ENCODE peak calls at places on chromosome 4, in ten cellular contexts. One of them, this sample, is unnamed.

GRCh38 chr4:37825943-37826281 is 574 bp upstream of the PGM2 start:
- DNase-seq in trophoblast cell: no peak
- DNase-seq in neuronal stem cell: peak; percentile 40
- DNase-seq in HL-60: peak; percentile 71
- DNase-seq in heart right ventricle: no peak
- DNase-seq in GM23248: no peak
- DNase-seq in IMR-90: no peak
- DNase-seq in breast epithelium: no peak
- DNase-seq in transverse colon: peak; percentile 18
- DNase-seq in hepatocyte: no peak
- DNase-seq in this sample: peak; percentile 30

GRCh38 chr4:77930876-77931275 is 68.2 kb downstream of the MRPL1 start:
- DNase-seq in trophoblast cell: no peak
- DNase-seq in neuronal stem cell: no peak
- DNase-seq in HL-60: no peak
- DNase-seq in heart right ventricle: no peak
- DNase-seq in GM23248: peak; percentile 25
- DNase-seq in IMR-90: peak; percentile 31
- DNase-seq in breast epithelium: no peak
- DNase-seq in transverse colon: no peak
- DNase-seq in hepatocyte: no peak
- DNase-seq in this sample: no peak

GRCh38 chr4:88672987-88673386 is 24.6 kb downstream of the NAP1L5 start:
- DNase-seq in trophoblast cell: peak; percentile 54
- DNase-seq in neuronal stem cell: no peak
- DNase-seq in HL-60: no peak
- DNase-seq in heart right ventricle: no peak
- DNase-seq in GM23248: peak; percentile 54
- DNase-seq in IMR-90: peak; percentile 48
- DNase-seq in breast epithelium: no peak
- DNase-seq in transverse colon: no peak
- DNase-seq in hepatocyte: peak; percentile 47
- DNase-seq in this sample: peak; percentile 1

GRCh38 chr4:184907216-184907615 is 81.4 kb upstream of the ACSL1 start:
- DNase-seq in trophoblast cell: no peak
- DNase-seq in neuronal stem cell: no peak
- DNase-seq in HL-60: no peak
- DNase-seq in heart right ventricle: no peak
- DNase-seq in GM23248: no peak
- DNase-seq in IMR-90: no peak
- DNase-seq in breast epithelium: no peak
- DNase-seq in transverse colon: no peak
- DNase-seq in hepatocyte: no peak
- DNase-seq in this sample: no peak

GRCh38 chr4:40316782-40317635 is 18.1 kb upstream of the CHRNA9 start:
- DNase-seq in trophoblast cell: peak; percentile 96
- DNase-seq in neuronal stem cell: peak; percentile 67
- DNase-seq in HL-60: peak; percentile 65
- DNase-seq in heart right ventricle: no peak
- DNase-seq in GM23248: peak; percentile 96
- DNase-seq in IMR-90: peak; percentile 91
- DNase-seq in breast epithelium: peak; percentile 28
- DNase-seq in transverse colon: peak; percentile 65
- DNase-seq in hepatocyte: peak; percentile 87
- DNase-seq in this sample: no peak

GRCh38 chr4:179328627-179329026 is 1886.4 kb upstream of the AGA start:
- DNase-seq in trophoblast cell: no peak
- DNase-seq in neuronal stem cell: no peak
- DNase-seq in HL-60: no peak
- DNase-seq in heart right ventricle: no peak
- DNase-seq in GM23248: no peak
- DNase-seq in IMR-90: no peak
- DNase-seq in breast epithelium: no peak
- DNase-seq in transverse colon: no peak
- DNase-seq in hepatocyte: peak; percentile 20
- DNase-seq in this sample: no peak

GRCh38 chr4:63085091-63085490 is 1324.2 kb downstream of the TECRL start:
- DNase-seq in trophoblast cell: peak; percentile 6
- DNase-seq in neuronal stem cell: no peak
- DNase-seq in HL-60: no peak
- DNase-seq in heart right ventricle: no peak
- DNase-seq in GM23248: no peak
- DNase-seq in IMR-90: no peak
- DNase-seq in breast epithelium: no peak
- DNase-seq in transverse colon: no peak
- DNase-seq in hepatocyte: no peak
- DNase-seq in this sample: no peak

GRCh38 chr4:74365761-74366160 is 816 bp downstream of the EREG start:
- DNase-seq in trophoblast cell: no peak
- DNase-seq in neuronal stem cell: peak; percentile 6
- DNase-seq in HL-60: no peak
- DNase-seq in heart right ventricle: peak; percentile 14
- DNase-seq in GM23248: peak; percentile 23
- DNase-seq in IMR-90: no peak
- DNase-seq in breast epithelium: no peak
- DNase-seq in transverse colon: peak; percentile 57
- DNase-seq in hepatocyte: peak; percentile 31
- DNase-seq in this sample: no peak

GRCh38 chr4:37517326-37517725 is 168.8 kb downstream of the RELL1 start:
- DNase-seq in trophoblast cell: no peak
- DNase-seq in neuronal stem cell: no peak
- DNase-seq in HL-60: no peak
- DNase-seq in heart right ventricle: no peak
- DNase-seq in GM23248: peak; percentile 16
- DNase-seq in IMR-90: no peak
- DNase-seq in breast epithelium: no peak
- DNase-seq in transverse colon: no peak
- DNase-seq in hepatocyte: no peak
- DNase-seq in this sample: no peak

GRCh38 chr4:177483271-177483670 is 41.0 kb upstream of the AGA start:
- DNase-seq in trophoblast cell: no peak
- DNase-seq in neuronal stem cell: no peak
- DNase-seq in HL-60: peak; percentile 37
- DNase-seq in heart right ventricle: no peak
- DNase-seq in GM23248: peak; percentile 41
- DNase-seq in IMR-90: peak; percentile 25
- DNase-seq in breast epithelium: no peak
- DNase-seq in transverse colon: no peak
- DNase-seq in hepatocyte: no peak
- DNase-seq in this sample: no peak

GRCh38 chr4:105569014-105569850 is 16.8 kb downstream of the ARHGEF38 start:
- DNase-seq in trophoblast cell: peak; percentile 55
- DNase-seq in neuronal stem cell: no peak
- DNase-seq in HL-60: no peak
- DNase-seq in heart right ventricle: no peak
- DNase-seq in GM23248: no peak
- DNase-seq in IMR-90: no peak
- DNase-seq in breast epithelium: no peak
- DNase-seq in transverse colon: no peak
- DNase-seq in hepatocyte: no peak
- DNase-seq in this sample: no peak

GRCh38 chr4:54001558-54002365 is 62.6 kb downstream of the CHIC2 start:
- DNase-seq in trophoblast cell: no peak
- DNase-seq in neuronal stem cell: peak; percentile 50
- DNase-seq in HL-60: no peak
- DNase-seq in heart right ventricle: no peak
- DNase-seq in GM23248: no peak
- DNase-seq in IMR-90: no peak
- DNase-seq in breast epithelium: no peak
- DNase-seq in transverse colon: no peak
- DNase-seq in hepatocyte: no peak
- DNase-seq in this sample: no peak

GRCh38 chr4:110306363-110306762 is 107.9 kb upstream of the ELOVL6 start:
- DNase-seq in trophoblast cell: no peak
- DNase-seq in neuronal stem cell: no peak
- DNase-seq in HL-60: no peak
- DNase-seq in heart right ventricle: no peak
- DNase-seq in GM23248: no peak
- DNase-seq in IMR-90: no peak
- DNase-seq in breast epithelium: no peak
- DNase-seq in transverse colon: no peak
- DNase-seq in hepatocyte: no peak
- DNase-seq in this sample: no peak

GRCh38 chr4:5125326-5125725 is 74.0 kb downstream of the STK32B start:
- DNase-seq in trophoblast cell: no peak
- DNase-seq in neuronal stem cell: no peak
- DNase-seq in HL-60: no peak
- DNase-seq in heart right ventricle: no peak
- DNase-seq in GM23248: no peak
- DNase-seq in IMR-90: no peak
- DNase-seq in breast epithelium: no peak
- DNase-seq in transverse colon: no peak
- DNase-seq in hepatocyte: no peak
- DNase-seq in this sample: no peak

GRCh38 chr4:165378398-165378762 is 428 bp upstream of the CPE start:
- DNase-seq in trophoblast cell: no peak
- DNase-seq in neuronal stem cell: no peak
- DNase-seq in HL-60: no peak
- DNase-seq in heart right ventricle: no peak
- DNase-seq in GM23248: no peak
- DNase-seq in IMR-90: no peak
- DNase-seq in breast epithelium: no peak
- DNase-seq in transverse colon: no peak
- DNase-seq in hepatocyte: no peak
- DNase-seq in this sample: no peak
- H3K27ac ChIP-seq in trophoblast cell: no peak overlapping the region
- H3K27ac ChIP-seq in neuronal stem cell: no peak overlapping the region
- H3K27ac ChIP-seq in HL-60: no peak overlapping the region
- H3K27ac ChIP-seq in heart right ventricle: no peak overlapping the region
- H3K27ac ChIP-seq in GM23248: peak overlapping the region; percentile 47
- H3K27ac ChIP-seq in IMR-90: no peak overlapping the region
- H3K27ac ChIP-seq in breast epithelium: peak overlapping the region; percentile 91
- H3K27ac ChIP-seq in transverse colon: peak overlapping the region; percentile 76
- H3K27ac ChIP-seq in hepatocyte: peak overlapping the region; percentile 62
- H3K27ac ChIP-seq in this sample: peak overlapping the region; percentile 94

DNA sequence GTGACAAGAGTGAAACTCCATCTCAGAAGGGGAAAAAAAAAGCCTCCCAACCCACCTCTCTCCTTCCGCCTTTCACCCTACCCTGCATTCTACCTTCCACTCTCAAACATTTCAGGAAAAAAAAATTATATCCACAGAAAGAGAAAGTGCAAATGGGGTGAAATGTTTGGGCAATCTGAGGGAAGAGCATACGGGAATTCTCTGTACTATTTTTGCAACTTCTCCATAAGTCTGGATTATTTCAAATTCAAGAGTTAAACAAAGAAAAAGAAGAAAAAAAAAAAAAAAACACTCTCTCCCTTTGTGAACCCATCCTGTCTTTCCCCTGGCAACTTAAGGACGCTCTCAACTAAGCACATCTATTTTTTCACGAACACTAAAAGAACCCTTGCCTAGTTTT is 41.3 kb downstream of the AFAP1 start:
- DNase-seq in trophoblast cell: no peak
- DNase-seq in neuronal stem cell: no peak
- DNase-seq in HL-60: no peak
- DNase-seq in heart right ventricle: no peak
- DNase-seq in GM23248: no peak
- DNase-seq in IMR-90: no peak
- DNase-seq in breast epithelium: no peak
- DNase-seq in transverse colon: no peak
- DNase-seq in hepatocyte: no peak
- DNase-seq in this sample: no peak
- H3K27ac ChIP-seq in trophoblast cell: no peak overlapping the region
- H3K27ac ChIP-seq in neuronal stem cell: no peak overlapping the region
- H3K27ac ChIP-seq in HL-60: no peak overlapping the region
- H3K27ac ChIP-seq in heart right ventricle: no peak overlapping the region
- H3K27ac ChIP-seq in GM23248: no peak overlapping the region
- H3K27ac ChIP-seq in IMR-90: no peak overlapping the region
- H3K27ac ChIP-seq in breast epithelium: no peak overlapping the region
- H3K27ac ChIP-seq in transverse colon: peak overlapping the region; percentile 49
- H3K27ac ChIP-seq in hepatocyte: no peak overlapping the region
- H3K27ac ChIP-seq in this sample: no peak overlapping the region

GRCh38 chr4:2044119-2044485 is 15.0 kb upstream of the NAT8L start:
- DNase-seq in trophoblast cell: no peak
- DNase-seq in neuronal stem cell: no peak
- DNase-seq in HL-60: no peak
- DNase-seq in heart right ventricle: no peak
- DNase-seq in GM23248: no peak
- DNase-seq in IMR-90: no peak
- DNase-seq in breast epithelium: no peak
- DNase-seq in transverse colon: no peak
- DNase-seq in hepatocyte: no peak
- DNase-seq in this sample: no peak
- H3K27ac ChIP-seq in trophoblast cell: no peak overlapping the region
- H3K27ac ChIP-seq in neuronal stem cell: no peak overlapping the region
- H3K27ac ChIP-seq in HL-60: no peak overlapping the region
- H3K27ac ChIP-seq in heart right ventricle: no peak overlapping the region
- H3K27ac ChIP-seq in GM23248: no peak overlapping the region
- H3K27ac ChIP-seq in IMR-90: no peak overlapping the region
- H3K27ac ChIP-seq in breast epithelium: no peak overlapping the region
- H3K27ac ChIP-seq in transverse colon: no peak overlapping the region
- H3K27ac ChIP-seq in hepatocyte: no peak overlapping the region
- H3K27ac ChIP-seq in this sample: no peak overlapping the region

GRCh38 chr4:113616443-113616842 is 145.1 kb downstream of the CAMK2D start:
- DNase-seq in trophoblast cell: no peak
- DNase-seq in neuronal stem cell: no peak
- DNase-seq in HL-60: no peak
- DNase-seq in heart right ventricle: no peak
- DNase-seq in GM23248: no peak
- DNase-seq in IMR-90: no peak
- DNase-seq in breast epithelium: no peak
- DNase-seq in transverse colon: no peak
- DNase-seq in hepatocyte: no peak
- DNase-seq in this sample: no peak
- H3K27ac ChIP-seq in trophoblast cell: no peak overlapping the region
- H3K27ac ChIP-seq in neuronal stem cell: no peak overlapping the region
- H3K27ac ChIP-seq in HL-60: no peak overlapping the region
- H3K27ac ChIP-seq in heart right ventricle: no peak overlapping the region
- H3K27ac ChIP-seq in GM23248: no peak overlapping the region
- H3K27ac ChIP-seq in IMR-90: no peak overlapping the region
- H3K27ac ChIP-seq in breast epithelium: no peak overlapping the region
- H3K27ac ChIP-seq in transverse colon: no peak overlapping the region
- H3K27ac ChIP-seq in hepatocyte: no peak overlapping the region
- H3K27ac ChIP-seq in this sample: no peak overlapping the region

This sample was measured in caudate nucleus.